ENCODE peak calls at places on chromosome 22, in four cellular contexts. I is H9, J is body of pancreas, R is ovary. T is an unnamed sample. For H3K4me1 and H3K9me3, the result is how much of the 10 kb centered on the place peaks cover.

GRCh38 chr22:46593211-46593676 is 26.9 kb upstream of the GRAMD4 start:
- DNase-seq in J (no peak), R (no peak), I (no peak), T (no peak)

GRCh38 chr22:40666151-40666848 is 13.0 kb upstream of the MCHR1 start:
- DNase-seq in R (peak), I (no peak), J (no peak), T (no peak)

GRCh38 chr22:31055322-31056159 is 25.6 kb upstream of the SMTN start:
- DNase-seq in I (peak), R (peak), J (peak), T (peak)

GRCh38 chr22:39658367-39658766 is 87.8 kb downstream of the CACNA1I start:
- DNase-seq in J (no peak), R (no peak), I (no peak), T (no peak)

GRCh38 chr22:47129902-47130301 is 367.5 kb downstream of the TBC1D22A start:
- DNase-seq in J (peak), I (no peak), R (no peak), T (no peak)

GRCh38 chr22:17948101-17948500 is 76.3 kb downstream of the MICAL3 start:
- DNase-seq in J (no peak), I (no peak), R (no peak), T (no peak)

GRCh38 chr22:38205261-38206128 is 3.7 kb downstream of the MAFF start:
- DNase-seq in I (peak), R (peak), J (peak), T (peak)

GRCh38 chr22:35462558-35463230 is 62.8 kb downstream of the MCM5 start:
- DNase-seq in I (no peak), R (no peak), J (no peak), T (no peak)

GRCh38 chr22:26484360-26484706 is 656 bp downstream of the SRRD start:
- DNase-seq in J (no peak), I (no peak), R (no peak), T (no peak)

DNA sequence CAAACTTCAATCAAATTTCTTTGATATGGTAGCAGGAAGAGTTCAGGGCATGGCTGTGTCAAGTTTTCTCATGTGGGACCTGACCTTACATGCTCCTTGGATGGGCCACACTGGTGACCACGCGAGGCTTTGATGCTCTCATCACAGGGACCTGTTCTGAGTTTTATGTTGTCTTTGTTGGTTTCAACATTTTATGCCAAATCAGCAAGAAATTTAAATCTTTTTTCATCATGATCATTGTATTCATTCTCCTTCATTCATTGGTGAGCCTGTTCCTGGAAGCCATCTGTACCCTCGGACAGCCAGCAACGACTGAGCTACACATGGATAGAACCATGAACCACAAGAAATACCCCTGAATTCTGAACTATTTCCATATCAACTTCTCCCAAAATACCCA is 10.5 kb upstream of the NFAM1 start:
- DNase-seq in J (no peak), R (no peak), I (no peak), T (no peak)
- H3K4me1 ChIP-seq in J (under half), R (under half), I (under half), T (under half)

DNA sequence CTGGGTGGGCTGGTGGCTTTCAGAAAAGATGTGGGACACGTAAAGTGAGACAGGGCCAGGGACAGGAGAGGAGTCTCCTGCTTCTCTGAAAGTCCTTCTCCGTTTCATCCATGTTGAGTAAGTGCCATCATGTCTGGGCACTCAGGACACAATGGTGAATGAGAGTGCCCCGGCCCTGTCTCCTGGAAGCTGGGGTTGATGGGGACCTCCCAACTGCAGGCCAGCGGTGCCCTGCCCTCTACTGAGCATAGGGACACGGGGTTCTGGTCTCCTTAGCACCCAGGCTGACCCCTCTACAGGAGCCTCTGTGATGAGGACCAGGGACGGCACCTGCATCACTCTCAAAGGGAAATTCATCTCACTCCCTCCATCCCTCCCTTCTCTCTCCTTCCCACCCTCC is 772.3 kb downstream of the BRD1 start:
- DNase-seq in J (no peak), I (no peak), R (no peak), T (no peak)
- H3K9me3 ChIP-seq in J (under half), I (under half), R (under half), T (under half)

GRCh38 chr22:20885557-20886323 is 26.9 kb downstream of the SNAP29 start:
- DNase-seq in J (peak), I (peak), R (peak), T (peak)
- TF ChIP-seq CTCF in J (peak), I (peak), R (peak), T (peak)

GRCh38 chr22:24428751-24429410 is 1.5 kb downstream of the ADORA2A start:
- DNase-seq in I (no peak), R (no peak), J (no peak), T (no peak)

GRCh38 chr22:24432059-24432853 is 4.9 kb downstream of the ADORA2A start:
- DNase-seq in I (no peak), R (peak), J (peak), T (peak)

GRCh38 chr22:24431309-24432034 is 4.1 kb downstream of the ADORA2A start:
- DNase-seq in J (no peak), I (no peak), R (no peak), T (no peak)

GRCh38 chr22:24429411-24430365 is 2.3 kb downstream of the ADORA2A start:
- DNase-seq in J (peak), R (no peak), I (peak), T (peak)

DNA sequence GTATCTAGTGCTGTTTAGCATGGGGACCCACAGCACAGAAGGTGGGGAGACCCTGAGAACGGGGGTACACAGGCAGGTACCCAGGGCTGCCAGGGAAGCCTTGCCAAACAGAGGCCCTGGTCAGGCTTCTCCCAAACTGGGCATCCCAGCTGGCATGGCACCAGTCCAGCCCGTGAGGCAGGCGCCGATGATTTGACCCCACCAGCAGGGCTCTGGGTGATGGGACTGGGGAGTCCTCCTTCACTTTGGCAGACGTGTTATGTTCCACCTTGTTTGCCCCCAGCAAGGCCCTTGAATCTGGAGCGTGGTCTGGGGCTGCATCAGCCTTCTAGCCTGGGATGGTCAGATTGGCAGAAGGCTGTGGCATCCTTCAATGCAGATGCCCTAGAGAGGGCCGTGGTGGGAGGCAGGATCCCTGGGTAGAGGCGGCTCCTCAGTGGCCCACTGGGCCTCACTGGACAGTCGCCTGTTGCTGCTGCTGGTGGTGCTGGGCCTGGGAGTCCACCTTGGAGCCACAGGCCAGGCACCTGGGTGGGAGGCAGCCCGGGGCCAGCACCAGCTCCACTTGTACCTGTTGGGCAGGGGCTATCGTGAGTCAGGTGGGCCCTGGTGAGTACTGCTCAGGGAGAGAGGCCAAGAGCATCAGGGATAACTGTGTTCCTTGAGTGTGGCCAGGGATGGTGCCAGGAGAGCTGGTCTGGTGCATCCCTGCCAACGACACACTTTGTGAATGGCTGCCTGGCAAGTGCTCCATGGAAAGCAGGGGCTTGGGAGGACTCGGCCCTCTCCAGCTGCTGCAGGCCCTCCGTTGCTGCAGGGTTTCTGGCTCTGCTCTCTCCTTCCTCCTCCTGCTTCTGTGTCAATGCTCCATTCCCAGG is 3.3 kb downstream of the ADORA2A start:
- DNase-seq in J (no peak), R (no peak), I (no peak), T (no peak)
- H3K4me1 ChIP-seq in J (under half), R (under half), I (under half), T (under half)

GRCh38 chr22:25098445-25099081 is 101.1 kb upstream of the CRYBB3 start:
- DNase-seq in R (no peak), I (no peak), J (no peak), T (no peak)
- H3K9me3 ChIP-seq in R (under half), I (under half), J (under half), T (under half)

GRCh38 chr22:25027959-25028840 is 75.7 kb downstream of the KIAA1671 start:
- DNase-seq in I (peak), J (no peak), R (no peak), T (peak)
- TF ChIP-seq CTCF in I (peak), J (peak), R (no peak), T (peak)

GRCh38 chr22:50186181-50186731 is 543 bp downstream of the TRABD start:
- DNase-seq in J (peak), I (no peak), R (no peak), T (no peak)
- H3K4me1 ChIP-seq in J (half or more), I (under half), R (under half), T (half or more)

DNA sequence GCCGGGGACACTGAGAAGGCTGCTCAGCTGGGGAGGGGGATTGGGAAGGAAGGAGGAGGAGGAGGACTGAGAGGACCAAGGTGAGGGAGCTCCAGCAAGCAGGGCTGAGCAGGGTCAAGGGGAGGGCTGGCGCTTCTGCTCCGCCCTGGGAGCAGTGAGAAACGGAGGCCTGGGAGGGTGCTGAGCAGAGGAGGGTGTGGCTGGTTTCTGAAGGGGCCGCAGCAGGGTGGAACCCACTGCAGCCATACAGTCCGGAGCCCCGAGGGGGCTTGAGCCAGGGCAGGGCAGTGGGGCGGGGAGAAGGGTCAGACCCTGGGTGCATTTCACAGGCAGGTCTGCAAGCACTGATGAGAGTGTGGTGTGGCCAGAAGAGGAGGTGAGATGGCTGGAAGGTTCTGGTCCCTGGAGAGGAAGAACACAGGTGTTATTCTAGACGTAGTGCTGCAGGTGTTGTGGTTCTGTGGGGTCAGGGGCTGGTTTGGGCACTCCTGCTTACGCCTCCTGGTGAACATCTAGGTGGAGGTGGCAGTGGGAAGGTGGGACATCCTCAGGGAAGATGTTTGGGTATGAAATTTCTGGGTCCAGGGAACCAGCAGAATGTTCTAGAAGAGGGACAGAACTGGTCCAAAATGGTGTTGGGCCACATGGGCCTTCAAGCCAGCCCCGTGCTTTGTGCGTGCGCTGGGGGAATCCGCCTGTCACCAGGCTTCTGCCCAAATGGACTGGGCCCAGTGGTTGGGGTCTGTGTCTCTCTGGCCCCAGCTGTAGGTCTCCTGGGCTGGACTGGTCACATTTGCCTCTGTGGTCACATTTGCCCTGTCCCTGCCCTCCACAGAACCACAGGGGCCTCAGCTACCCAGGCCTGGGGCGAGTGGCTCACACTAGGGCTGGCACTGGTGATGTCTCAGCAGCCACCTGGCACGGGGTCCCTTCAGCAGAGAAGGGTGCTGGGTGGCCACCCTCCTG is 714.7 kb downstream of the BRD1 start:
- DNase-seq in J (no peak), I (no peak), R (no peak), T (no peak)
- H3K9me3 ChIP-seq in J (under half), I (under half), R (under half), T (under half)

DNA sequence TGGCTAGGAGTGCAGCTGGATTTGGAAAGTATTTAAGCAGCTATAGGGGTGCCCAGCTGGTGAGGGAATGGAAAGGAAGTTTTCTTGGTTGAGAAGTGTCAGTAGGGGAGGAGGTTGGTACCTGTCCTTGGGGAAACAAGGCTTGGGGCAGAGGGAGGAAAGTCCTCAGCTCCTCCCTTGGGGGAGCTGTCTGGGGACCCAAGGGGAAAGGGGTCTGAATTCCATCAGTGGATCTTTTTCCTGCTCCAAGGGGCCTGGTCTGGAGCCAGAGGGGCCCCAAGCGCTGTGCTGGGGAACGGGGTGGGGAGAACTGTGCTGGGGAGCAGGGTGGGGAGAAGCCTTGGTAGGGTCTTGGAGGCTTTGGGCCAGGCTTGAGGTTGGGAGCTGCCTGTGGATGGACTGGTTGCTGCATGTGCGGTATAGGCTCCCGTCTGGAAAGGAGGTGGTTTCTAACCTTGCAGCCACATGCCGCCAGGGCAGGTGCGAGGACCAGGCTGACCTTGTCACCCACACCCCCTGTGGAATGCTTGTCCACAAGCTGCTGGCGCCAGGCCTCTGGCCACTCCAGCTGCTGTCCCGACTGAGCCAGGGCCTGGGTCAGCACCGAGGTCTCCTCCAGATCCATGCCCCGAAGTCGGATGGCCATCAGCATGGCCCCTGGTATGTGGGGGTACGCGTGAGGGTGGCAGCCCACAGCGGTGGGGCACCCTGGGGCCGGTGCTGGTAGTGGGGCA is 963 bp downstream of the TYMP start:
- DNase-seq in R (no peak), I (no peak), J (no peak), T (no peak)
- TF ChIP-seq CTCF in R (no peak), I (no peak), J (no peak), T (no peak)

GRCh38 chr22:42891008-42891407 is 33.9 kb upstream of the ARFGAP3 start:
- DNase-seq in J (no peak), I (no peak), R (no peak), T (no peak)

GRCh38 chr22:42891696-42892095 is 34.6 kb upstream of the ARFGAP3 start:
- DNase-seq in I (no peak), J (peak), R (no peak), T (no peak)

GRCh38 chr22:42893366-42894150 is 36.5 kb upstream of the ARFGAP3 start:
- DNase-seq in R (no peak), J (peak), I (no peak), T (no peak)

GRCh38 chr22:42892571-42893316 is 35.7 kb upstream of the ARFGAP3 start:
- DNase-seq in R (no peak), J (peak), I (no peak), T (no peak)

DNA sequence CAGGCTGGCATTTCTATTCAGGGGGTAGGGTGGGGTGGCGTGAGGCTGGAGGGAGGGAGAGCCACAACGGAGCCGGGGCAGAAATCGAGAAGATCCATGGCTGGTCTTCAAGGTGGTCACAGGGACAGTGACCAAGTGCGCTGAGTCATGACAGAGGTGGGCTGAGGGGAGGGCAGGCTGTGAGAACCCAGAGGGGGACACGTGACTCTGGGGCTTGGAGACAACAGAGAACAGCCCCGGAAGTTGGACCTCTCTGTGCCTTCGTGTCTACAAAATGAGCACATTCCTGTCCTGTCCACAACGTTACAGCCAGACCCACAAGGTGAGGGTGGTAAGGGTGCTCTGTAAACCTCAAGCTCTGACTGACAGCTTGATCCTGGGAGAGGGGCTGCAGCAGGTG is 35.1 kb upstream of the ARFGAP3 start:
- DNase-seq in J (no peak), I (no peak), R (no peak), T (no peak)
- H3K4me1 ChIP-seq in J (half or more), I (under half), R (under half), T (under half)